ENCODE peak calls at places on chromosomes 11 and 22, in seven cellular contexts. One of them, this sample, is unnamed.

GRCh38 chr11:22974251-22974650 is 114.0 kb upstream of the CCDC179 start:
- DNase-seq in DMS 273 treated with DMSO at 0.1 percent for 48 hours: no peak
- DNase-seq in frontal cortex: no peak
- DNase-seq in NCI-H524: no peak
- DNase-seq in memory B cell: no peak
- DNase-seq in stimulated activated CD4-positive, alpha-beta T cell treated with anti-CD3 and anti-CD28 coated beads, Interleukin-2, amount 100 ng/mL, for 48 hours: no peak
- DNase-seq in Karpas-422: no peak
- DNase-seq in this sample: no peak

GRCh38 chr11:12275818-12276217 is 101.6 kb upstream of the PARVA start:
- DNase-seq in DMS 273 treated with DMSO at 0.1 percent for 48 hours: no peak
- DNase-seq in frontal cortex: no peak
- DNase-seq in NCI-H524: no peak
- DNase-seq in memory B cell: no peak
- DNase-seq in stimulated activated CD4-positive, alpha-beta T cell treated with anti-CD3 and anti-CD28 coated beads, Interleukin-2, amount 100 ng/mL, for 48 hours: no peak
- DNase-seq in Karpas-422: no peak
- DNase-seq in this sample: no peak

GRCh38 chr11:36116161-36116560 is 172.3 kb downstream of the LDLRAD3 start:
- DNase-seq in DMS 273 treated with DMSO at 0.1 percent for 48 hours: no peak
- DNase-seq in frontal cortex: no peak
- DNase-seq in NCI-H524: no peak
- DNase-seq in memory B cell: no peak
- DNase-seq in stimulated activated CD4-positive, alpha-beta T cell treated with anti-CD3 and anti-CD28 coated beads, Interleukin-2, amount 100 ng/mL, for 48 hours: no peak
- DNase-seq in Karpas-422: no peak
- DNase-seq in this sample: no peak

GRCh38 chr11:132334769-132335280 is 964.4 kb downstream of the NTM start:
- DNase-seq in DMS 273 treated with DMSO at 0.1 percent for 48 hours: no peak
- DNase-seq in frontal cortex: no peak
- DNase-seq in NCI-H524: no peak
- DNase-seq in memory B cell: no peak
- DNase-seq in stimulated activated CD4-positive, alpha-beta T cell treated with anti-CD3 and anti-CD28 coated beads, Interleukin-2, amount 100 ng/mL, for 48 hours: no peak
- DNase-seq in Karpas-422: no peak
- DNase-seq in this sample: no peak

GRCh38 chr22:24583221-24583971 is 9.5 kb downstream of the LRRC75B start:
- DNase-seq in DMS 273 treated with DMSO at 0.1 percent for 48 hours: no peak
- DNase-seq in frontal cortex: no peak
- DNase-seq in NCI-H524: peak; percentile 72
- DNase-seq in memory B cell: no peak
- DNase-seq in stimulated activated CD4-positive, alpha-beta T cell treated with anti-CD3 and anti-CD28 coated beads, Interleukin-2, amount 100 ng/mL, for 48 hours: no peak
- DNase-seq in Karpas-422: no peak
- DNase-seq in this sample: no peak

GRCh38 chr11:63503492-63503891 is 2.4 kb upstream of the LGALS12 start:
- DNase-seq in DMS 273 treated with DMSO at 0.1 percent for 48 hours: no peak
- DNase-seq in frontal cortex: no peak
- DNase-seq in NCI-H524: no peak
- DNase-seq in memory B cell: no peak
- DNase-seq in stimulated activated CD4-positive, alpha-beta T cell treated with anti-CD3 and anti-CD28 coated beads, Interleukin-2, amount 100 ng/mL, for 48 hours: no peak
- DNase-seq in Karpas-422: no peak
- DNase-seq in this sample: no peak

GRCh38 chr11:59283825-59284772 is 71.4 kb upstream of the MPEG1 start:
- DNase-seq in DMS 273 treated with DMSO at 0.1 percent for 48 hours: no peak
- DNase-seq in frontal cortex: no peak
- DNase-seq in NCI-H524: no peak
- DNase-seq in memory B cell: peak; percentile 63
- DNase-seq in stimulated activated CD4-positive, alpha-beta T cell treated with anti-CD3 and anti-CD28 coated beads, Interleukin-2, amount 100 ng/mL, for 48 hours: peak; percentile 25
- DNase-seq in Karpas-422: peak; percentile 91
- DNase-seq in this sample: peak; percentile 52

GRCh38 chr11:100890779-100891178 is 203.7 kb downstream of the ARHGAP42 start:
- DNase-seq in DMS 273 treated with DMSO at 0.1 percent for 48 hours: no peak
- DNase-seq in frontal cortex: no peak
- DNase-seq in NCI-H524: no peak
- DNase-seq in memory B cell: no peak
- DNase-seq in stimulated activated CD4-positive, alpha-beta T cell treated with anti-CD3 and anti-CD28 coated beads, Interleukin-2, amount 100 ng/mL, for 48 hours: no peak
- DNase-seq in Karpas-422: no peak
- DNase-seq in this sample: no peak

GRCh38 chr11:121063728-121064127 is 37.3 kb upstream of the TECTA start:
- DNase-seq in DMS 273 treated with DMSO at 0.1 percent for 48 hours: no peak
- DNase-seq in frontal cortex: no peak
- DNase-seq in NCI-H524: no peak
- DNase-seq in memory B cell: no peak
- DNase-seq in stimulated activated CD4-positive, alpha-beta T cell treated with anti-CD3 and anti-CD28 coated beads, Interleukin-2, amount 100 ng/mL, for 48 hours: no peak
- DNase-seq in Karpas-422: peak; percentile 42
- DNase-seq in this sample: no peak

GRCh38 chr22:24994070-24994763 is 41.7 kb downstream of the KIAA1671 start:
- DNase-seq in DMS 273 treated with DMSO at 0.1 percent for 48 hours: no peak
- DNase-seq in frontal cortex: no peak
- DNase-seq in NCI-H524: peak; percentile 73
- DNase-seq in memory B cell: no peak
- DNase-seq in stimulated activated CD4-positive, alpha-beta T cell treated with anti-CD3 and anti-CD28 coated beads, Interleukin-2, amount 100 ng/mL, for 48 hours: peak; percentile 30
- DNase-seq in Karpas-422: no peak
- DNase-seq in this sample: no peak

GRCh38 chr22:29503811-29504372 is 23.9 kb downstream of the NEFH start:
- DNase-seq in DMS 273 treated with DMSO at 0.1 percent for 48 hours: no peak
- DNase-seq in frontal cortex: peak; percentile 16
- DNase-seq in NCI-H524: peak; percentile 43
- DNase-seq in memory B cell: no peak
- DNase-seq in stimulated activated CD4-positive, alpha-beta T cell treated with anti-CD3 and anti-CD28 coated beads, Interleukin-2, amount 100 ng/mL, for 48 hours: no peak
- DNase-seq in Karpas-422: no peak
- DNase-seq in this sample: no peak

GRCh38 chr11:100855466-100856067 is 168.5 kb downstream of the ARHGAP42 start:
- DNase-seq in DMS 273 treated with DMSO at 0.1 percent for 48 hours: no peak
- DNase-seq in frontal cortex: peak; percentile 7
- DNase-seq in NCI-H524: peak; percentile 4
- DNase-seq in memory B cell: no peak
- DNase-seq in stimulated activated CD4-positive, alpha-beta T cell treated with anti-CD3 and anti-CD28 coated beads, Interleukin-2, amount 100 ng/mL, for 48 hours: no peak
- DNase-seq in Karpas-422: peak; percentile 86
- DNase-seq in this sample: peak; percentile 10

GRCh38 chr11:119363874-119364590 is 17.5 kb downstream of the USP2 start:
- DNase-seq in DMS 273 treated with DMSO at 0.1 percent for 48 hours: no peak
- DNase-seq in frontal cortex: peak; percentile 84
- DNase-seq in NCI-H524: no peak
- DNase-seq in memory B cell: no peak
- DNase-seq in stimulated activated CD4-positive, alpha-beta T cell treated with anti-CD3 and anti-CD28 coated beads, Interleukin-2, amount 100 ng/mL, for 48 hours: peak; percentile 34
- DNase-seq in Karpas-422: peak; percentile 83
- DNase-seq in this sample: peak; percentile 87

GRCh38 chr11:119573858-119574257 is 150.9 kb upstream of the THY1 start:
- DNase-seq in DMS 273 treated with DMSO at 0.1 percent for 48 hours: no peak
- DNase-seq in frontal cortex: no peak
- DNase-seq in NCI-H524: no peak
- DNase-seq in memory B cell: no peak
- DNase-seq in stimulated activated CD4-positive, alpha-beta T cell treated with anti-CD3 and anti-CD28 coated beads, Interleukin-2, amount 100 ng/mL, for 48 hours: no peak
- DNase-seq in Karpas-422: peak; percentile 61
- DNase-seq in this sample: no peak

GRCh38 chr11:32852142-32852541 is 22.4 kb downstream of the PRRG4 start:
- DNase-seq in DMS 273 treated with DMSO at 0.1 percent for 48 hours: no peak
- DNase-seq in frontal cortex: no peak
- DNase-seq in NCI-H524: no peak
- DNase-seq in memory B cell: no peak
- DNase-seq in stimulated activated CD4-positive, alpha-beta T cell treated with anti-CD3 and anti-CD28 coated beads, Interleukin-2, amount 100 ng/mL, for 48 hours: no peak
- DNase-seq in Karpas-422: no peak
- DNase-seq in this sample: no peak

GRCh38 chr22:27792452-27793165 is 8.9 kb downstream of the MN1 start:
- DNase-seq in DMS 273 treated with DMSO at 0.1 percent for 48 hours: no peak
- DNase-seq in frontal cortex: no peak
- DNase-seq in NCI-H524: no peak
- DNase-seq in memory B cell: no peak
- DNase-seq in stimulated activated CD4-positive, alpha-beta T cell treated with anti-CD3 and anti-CD28 coated beads, Interleukin-2, amount 100 ng/mL, for 48 hours: no peak
- DNase-seq in Karpas-422: no peak
- DNase-seq in this sample: no peak

GRCh38 chr11:75790986-75791385 is 22.4 kb downstream of the DGAT2 start:
- DNase-seq in DMS 273 treated with DMSO at 0.1 percent for 48 hours: no peak
- DNase-seq in frontal cortex: no peak
- DNase-seq in NCI-H524: no peak
- DNase-seq in memory B cell: no peak
- DNase-seq in stimulated activated CD4-positive, alpha-beta T cell treated with anti-CD3 and anti-CD28 coated beads, Interleukin-2, amount 100 ng/mL, for 48 hours: no peak
- DNase-seq in Karpas-422: no peak
- DNase-seq in this sample: no peak

GRCh38 chr11:73087730-73088129 is 54.4 kb downstream of the FCHSD2 start:
- DNase-seq in DMS 273 treated with DMSO at 0.1 percent for 48 hours: no peak
- DNase-seq in frontal cortex: no peak
- DNase-seq in NCI-H524: no peak
- DNase-seq in memory B cell: no peak
- DNase-seq in stimulated activated CD4-positive, alpha-beta T cell treated with anti-CD3 and anti-CD28 coated beads, Interleukin-2, amount 100 ng/mL, for 48 hours: no peak
- DNase-seq in Karpas-422: no peak
- DNase-seq in this sample: no peak

GRCh38 chr11:96132437-96132836 is 208.5 kb upstream of the MTMR2 start:
- DNase-seq in DMS 273 treated with DMSO at 0.1 percent for 48 hours: no peak
- DNase-seq in frontal cortex: no peak
- DNase-seq in NCI-H524: no peak
- DNase-seq in memory B cell: no peak
- DNase-seq in stimulated activated CD4-positive, alpha-beta T cell treated with anti-CD3 and anti-CD28 coated beads, Interleukin-2, amount 100 ng/mL, for 48 hours: no peak
- DNase-seq in Karpas-422: no peak
- DNase-seq in this sample: no peak

GRCh38 chr11:131246589-131247164 is 123.7 kb upstream of the NTM start:
- DNase-seq in DMS 273 treated with DMSO at 0.1 percent for 48 hours: no peak
- DNase-seq in frontal cortex: no peak
- DNase-seq in NCI-H524: no peak
- DNase-seq in memory B cell: no peak
- DNase-seq in stimulated activated CD4-positive, alpha-beta T cell treated with anti-CD3 and anti-CD28 coated beads, Interleukin-2, amount 100 ng/mL, for 48 hours: no peak
- DNase-seq in Karpas-422: peak; percentile 62
- DNase-seq in this sample: no peak

GRCh38 chr11:11574373-11574772 is 47.4 kb downstream of the GALNT18 start:
- DNase-seq in DMS 273 treated with DMSO at 0.1 percent for 48 hours: no peak
- DNase-seq in frontal cortex: no peak
- DNase-seq in NCI-H524: no peak
- DNase-seq in memory B cell: no peak
- DNase-seq in stimulated activated CD4-positive, alpha-beta T cell treated with anti-CD3 and anti-CD28 coated beads, Interleukin-2, amount 100 ng/mL, for 48 hours: no peak
- DNase-seq in Karpas-422: no peak
- DNase-seq in this sample: no peak

GRCh38 chr11:59201376-59201775 is 11.4 kb downstream of the MPEG1 start:
- DNase-seq in DMS 273 treated with DMSO at 0.1 percent for 48 hours: no peak
- DNase-seq in frontal cortex: no peak
- DNase-seq in NCI-H524: no peak
- DNase-seq in memory B cell: no peak
- DNase-seq in stimulated activated CD4-positive, alpha-beta T cell treated with anti-CD3 and anti-CD28 coated beads, Interleukin-2, amount 100 ng/mL, for 48 hours: no peak
- DNase-seq in Karpas-422: peak; percentile 60
- DNase-seq in this sample: no peak

GRCh38 chr11:131867457-131868257 is 497.2 kb downstream of the NTM start:
- DNase-seq in DMS 273 treated with DMSO at 0.1 percent for 48 hours: no peak
- DNase-seq in frontal cortex: peak; percentile 28
- DNase-seq in NCI-H524: no peak
- DNase-seq in memory B cell: no peak
- DNase-seq in stimulated activated CD4-positive, alpha-beta T cell treated with anti-CD3 and anti-CD28 coated beads, Interleukin-2, amount 100 ng/mL, for 48 hours: no peak
- DNase-seq in Karpas-422: peak; percentile 68
- DNase-seq in this sample: peak; percentile 74

GRCh38 chr11:119804698-119805097 is 75.7 kb upstream of the NECTIN1 start:
- DNase-seq in DMS 273 treated with DMSO at 0.1 percent for 48 hours: no peak
- DNase-seq in frontal cortex: no peak
- DNase-seq in NCI-H524: no peak
- DNase-seq in memory B cell: no peak
- DNase-seq in stimulated activated CD4-positive, alpha-beta T cell treated with anti-CD3 and anti-CD28 coated beads, Interleukin-2, amount 100 ng/mL, for 48 hours: no peak
- DNase-seq in Karpas-422: no peak
- DNase-seq in this sample: no peak

GRCh38 chr11:11148104-11148509 is 204.9 kb downstream of the CSNK2A3 start:
- DNase-seq in DMS 273 treated with DMSO at 0.1 percent for 48 hours: no peak
- DNase-seq in frontal cortex: peak; percentile 11
- DNase-seq in NCI-H524: no peak
- DNase-seq in memory B cell: no peak
- DNase-seq in stimulated activated CD4-positive, alpha-beta T cell treated with anti-CD3 and anti-CD28 coated beads, Interleukin-2, amount 100 ng/mL, for 48 hours: no peak
- DNase-seq in Karpas-422: peak; percentile 80
- DNase-seq in this sample: no peak

GRCh38 chr22:45784357-45785277 is 113.0 kb downstream of the ATXN10 start:
- DNase-seq in DMS 273 treated with DMSO at 0.1 percent for 48 hours: no peak
- DNase-seq in frontal cortex: no peak
- DNase-seq in NCI-H524: no peak
- DNase-seq in memory B cell: no peak
- DNase-seq in stimulated activated CD4-positive, alpha-beta T cell treated with anti-CD3 and anti-CD28 coated beads, Interleukin-2, amount 100 ng/mL, for 48 hours: no peak
- DNase-seq in Karpas-422: peak; percentile 71
- DNase-seq in this sample: no peak

This sample was measured in GM13977.